ENCODE peak calls at places on chromosomes 6 and 20, in ten cellular contexts. E is ovary, G is MM.1S, J is hepatocyte, O is aorta, U is breast epithelium, W is testis, Y is mammary epithelial cell, D is GM23338, H is tibial nerve. C is an unnamed sample.

GRCh38 chr6:13453771-13454251 is 33.6 kb downstream of the GFOD1 start:
- DNase-seq in O (no peak), Y (peak; percentile 89), U (no peak), W (no peak), E (no peak), J (no peak), G (no peak), H (no peak), D (no peak), C (peak; percentile 79)

GRCh38 chr6:6210994-6211393 is 109.5 kb downstream of the F13A1 start:
- DNase-seq in E (no peak), W (no peak), O (no peak), H (no peak), Y (no peak), U (no peak), D (no peak), J (no peak), G (no peak), C (no peak)

GRCh38 chr20:4820833-4821518 is 99.3 kb downstream of the PRND start:
- DNase-seq in U (no peak), Y (peak; percentile 44), W (peak; percentile 81), E (peak; percentile 58), H (peak; percentile 35), D (no peak), O (no peak), G (no peak), J (no peak), C (no peak)

GRCh38 chr6:140623498-140623897 is 1249.0 kb upstream of the CITED2 start:
- DNase-seq in H (no peak), D (no peak), O (no peak), E (no peak), J (no peak), Y (peak; percentile 71), U (no peak), W (no peak), G (no peak), C (peak; percentile 11)

GRCh38 chr20:709421-709820 is 33.8 kb upstream of the SCRT2 start:
- DNase-seq in U (peak; percentile 58), Y (peak; percentile 10), E (peak; percentile 24), D (no peak), G (no peak), W (peak; percentile 69), J (no peak), H (no peak), O (no peak), C (no peak)

GRCh38 chr6:51299649-51300380 is 481.1 kb downstream of the TFAP2B start:
- DNase-seq in U (no peak), W (no peak), D (no peak), G (no peak), E (no peak), Y (peak; percentile 69), J (no peak), O (no peak), H (no peak), C (peak; percentile 4)

GRCh38 chr6:38797391-38797790 is 82.3 kb downstream of the DNAH8 start:
- DNase-seq in Y (no peak), D (no peak), H (no peak), E (no peak), U (no peak), O (no peak), W (no peak), G (no peak), J (peak; percentile 45), C (no peak)

GRCh38 chr6:16523550-16524379 is 237.5 kb downstream of the ATXN1 start:
- DNase-seq in E (no peak), O (no peak), U (no peak), J (no peak), Y (no peak), H (no peak), G (no peak), D (no peak), W (no peak), C (no peak)

GRCh38 chr6:41367700-41368099 is 32.3 kb downstream of the NCR2 start:
- DNase-seq in O (no peak), G (no peak), U (no peak), Y (peak; percentile 24), J (peak; percentile 87), H (no peak), E (peak; percentile 37), D (peak; percentile 92), W (peak; percentile 76), C (no peak)

GRCh38 chr20:55242853-55243252 is 762.5 kb downstream of the CBLN4 start:
- DNase-seq in O (no peak), Y (no peak), W (no peak), D (no peak), H (no peak), G (no peak), U (no peak), J (no peak), E (no peak), C (no peak)

GRCh38 chr6:34496103-34496685 is 30.3 kb downstream of the PACSIN1 start:
- DNase-seq in J (no peak), U (no peak), E (no peak), G (no peak), H (no peak), D (no peak), Y (no peak), O (peak; percentile 21), W (no peak), C (no peak)

GRCh38 chr6:105458552-105458951 is 55.7 kb upstream of the PREP start:
- DNase-seq in O (no peak), E (no peak), G (no peak), Y (peak; percentile 22), D (no peak), H (no peak), U (no peak), J (no peak), W (no peak), C (no peak)

GRCh38 chr6:56403663-56404200 is 156.4 kb upstream of the COL21A1 start:
- DNase-seq in D (no peak), H (no peak), W (no peak), O (no peak), J (no peak), G (no peak), Y (no peak), E (no peak), U (no peak), C (no peak)

GRCh38 chr6:157982580-157983438 is 1.1 kb downstream of the SYNJ2 start:
- DNase-seq in E (no peak), G (peak; percentile 40), U (peak; percentile 46), J (no peak), O (no peak), D (peak; percentile 47), H (no peak), Y (peak; percentile 43), W (peak; percentile 49), C (no peak)

GRCh38 chr6:38509713-38510112 is 130.0 kb downstream of the BTBD9 start:
- DNase-seq in J (peak; percentile 17), H (no peak), U (no peak), O (no peak), G (no peak), W (no peak), D (peak; percentile 47), E (no peak), Y (peak; percentile 55), C (no peak)

GRCh38 chr6:558089-558488 is 98.8 kb downstream of the HUS1B start:
- DNase-seq in J (no peak), Y (no peak), H (no peak), G (peak; percentile 15), W (no peak), U (no peak), D (no peak), E (no peak), O (no peak), C (no peak)

DNA sequence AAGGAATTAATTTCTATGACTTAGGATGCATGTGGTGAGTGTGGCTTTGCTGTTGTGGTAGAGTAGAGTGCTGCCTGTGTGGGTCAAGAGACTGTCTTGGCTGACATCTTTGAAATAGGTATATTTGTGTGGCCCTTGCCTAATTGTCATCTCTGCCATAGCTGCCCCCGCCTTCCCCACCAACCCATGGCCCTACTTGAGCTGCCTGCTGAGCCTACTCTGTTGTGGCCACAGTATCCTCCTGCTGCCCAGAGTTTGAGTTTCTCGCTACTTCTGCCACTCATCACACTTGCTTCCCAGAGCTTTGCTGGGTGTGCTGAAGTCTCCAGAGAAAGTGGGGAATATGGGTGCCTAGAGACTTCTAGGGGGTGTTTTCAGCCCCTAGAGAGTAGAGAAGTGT is 8.0 kb downstream of the PLCG1 start:
- DNase-seq in G (no peak), E (no peak), H (no peak), J (no peak), U (no peak), W (no peak), O (peak; percentile 45), D (no peak), Y (no peak), C (no peak)
- H3K4me1 ChIP-seq in G (no peaks in the 10 kb centered on the region), E (peaks cover 42% of the 10 kb centered on the region), H (peaks cover 92% of the 10 kb centered on the region), J (peaks cover 24% of the 10 kb centered on the region), U (peaks cover 12% of the 10 kb centered on the region), W (peaks cover 36% of the 10 kb centered on the region), O (peaks cover 2% of the 10 kb centered on the region), D (peaks cover 25% of the 10 kb centered on the region), Y (peaks cover 16% of the 10 kb centered on the region), C (peaks cover 9% of the 10 kb centered on the region)

DNA sequence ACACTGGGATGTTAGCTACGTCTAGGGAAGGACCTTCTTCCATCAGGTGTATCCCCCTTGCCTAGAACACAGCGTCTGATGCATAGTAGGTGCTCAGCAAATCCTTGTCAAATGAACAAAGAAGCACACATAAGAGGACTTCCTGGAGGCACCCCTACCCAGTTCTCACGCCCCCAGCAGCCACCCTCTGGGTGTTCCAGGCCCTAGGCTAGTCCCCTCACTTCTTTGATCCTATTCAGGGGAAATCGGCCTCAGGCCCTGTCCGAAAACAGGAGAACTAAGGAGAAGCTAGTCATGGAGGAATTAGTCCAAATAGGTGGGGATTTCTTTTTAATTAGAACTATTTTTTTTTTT is 84.7 kb upstream of the SIRPA start:
- DNase-seq in G (no peak), H (no peak), D (no peak), U (no peak), Y (no peak), E (no peak), J (no peak), W (no peak), O (no peak), C (no peak)
- H3K4me1 ChIP-seq in G (peaks cover 8% of the 10 kb centered on the region), H (peaks cover 54% of the 10 kb centered on the region), D (peaks cover 20% of the 10 kb centered on the region), U (peaks cover 11% of the 10 kb centered on the region), Y (peaks cover 78% of the 10 kb centered on the region), E (no peaks in the 10 kb centered on the region), J (peaks cover 9% of the 10 kb centered on the region), W (peaks cover 6% of the 10 kb centered on the region), O (peaks cover 5% of the 10 kb centered on the region), C (peaks cover 77% of the 10 kb centered on the region)

GRCh38 chr6:20172842-20173456 is 39.3 kb downstream of the MBOAT1 start:
- DNase-seq in E (no peak), Y (no peak), O (no peak), J (no peak), G (no peak), U (no peak), H (no peak), D (no peak), W (no peak), C (no peak)
- H3K4me1 ChIP-seq in E (peaks cover 3% of the 10 kb centered on the region), Y (no peaks in the 10 kb centered on the region), O (no peaks in the 10 kb centered on the region), J (no peaks in the 10 kb centered on the region), G (no peaks in the 10 kb centered on the region), U (peaks cover 3% of the 10 kb centered on the region), H (peaks cover 45% of the 10 kb centered on the region), D (peaks cover 5% of the 10 kb centered on the region), W (no peaks in the 10 kb centered on the region), C (no peaks in the 10 kb centered on the region)

DNA sequence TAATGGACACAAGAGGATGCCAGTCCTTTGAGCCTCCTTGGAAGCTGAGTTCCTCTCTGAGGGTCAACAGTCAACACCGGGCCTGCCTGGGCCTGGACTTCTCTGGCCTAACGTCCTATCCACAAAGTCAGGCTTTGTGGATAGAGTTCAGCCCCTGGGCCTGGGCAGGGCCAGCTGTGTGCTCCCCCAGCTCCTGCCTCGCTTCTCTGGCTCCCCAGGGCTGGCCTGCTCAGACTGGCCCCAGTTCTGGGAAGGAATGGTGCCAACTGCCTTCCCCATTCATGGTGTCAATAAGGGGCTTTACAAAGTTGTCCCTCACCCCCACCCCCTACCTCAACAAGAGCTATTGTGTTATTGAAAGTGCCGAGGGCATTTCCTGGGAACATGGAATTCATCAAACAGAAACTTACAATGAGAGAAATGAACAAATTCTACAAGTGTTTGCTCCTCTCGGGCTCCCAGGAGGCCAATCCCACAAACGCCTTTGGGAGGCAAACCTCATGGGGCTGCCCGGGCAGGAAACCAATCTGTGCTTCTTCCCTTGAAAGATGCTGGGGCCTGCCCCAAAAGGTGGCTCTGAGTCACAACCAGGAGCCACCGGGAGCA is 26.5 kb upstream of the PPP1R14C start:
- DNase-seq in J (no peak), D (no peak), U (no peak), E (no peak), G (no peak), W (no peak), O (no peak), H (no peak), Y (peak; percentile 69), C (no peak)
- H3K4me1 ChIP-seq in J (peaks cover 4% of the 10 kb centered on the region), D (no peaks in the 10 kb centered on the region), U (no peaks in the 10 kb centered on the region), E (no peaks in the 10 kb centered on the region), G (no peaks in the 10 kb centered on the region), W (peaks cover 11% of the 10 kb centered on the region), O (no peaks in the 10 kb centered on the region), H (peaks cover 6% of the 10 kb centered on the region), Y (peaks cover 7% of the 10 kb centered on the region), C (peaks cover 6% of the 10 kb centered on the region)

C was measured in keratinocyte.